ENCODE peak calls at places on chromosome 22, in eight cellular contexts. C, G, R, P, B, N, K and F are unnamed samples.
A peak's percentile ranks its signal among the peaks of the same experiment; 100 is the strongest.

GRCh38 chr22:46791201-46791731 is 28.8 kb downstream of the TBC1D22A start:
- DNase-seq in C (peak; percentile 80), K (no peak), R (peak; percentile 83), P (peak; percentile 71), N (peak; percentile 69), G (no peak), B (no peak), F (peak; percentile 73)

GRCh38 chr22:42608481-42609361 is 6.0 kb downstream of the POLDIP3 start:
- DNase-seq in R (peak; percentile 75), C (peak; percentile 85), K (no peak), G (no peak), N (no peak), P (peak; percentile 39), B (no peak), F (peak; percentile 77)

GRCh38 chr22:41360126-41360525 is 21.6 kb upstream of the TEF start:
- DNase-seq in R (no peak), C (no peak), G (no peak), B (no peak), P (no peak), K (peak; percentile 36), N (no peak), F (no peak)

GRCh38 chr22:42662114-42663021 is 13.2 kb upstream of the CYB5R3 start:
- DNase-seq in K (peak; percentile 85), R (peak; percentile 61), G (no peak), N (peak; percentile 86), P (peak; percentile 29), C (peak; percentile 66), B (peak; percentile 81), F (peak; percentile 56)

GRCh38 chr22:42270178-42270511 is 308 bp downstream of the TCF20 start:
- DNase-seq in G (no peak), R (no peak), B (peak; percentile 24), K (no peak), P (no peak), C (no peak), N (peak; percentile 41), F (peak; percentile 38)

GRCh38 chr22:23386822-23387580 is 193.1 kb downstream of the IGLL1 start:
- DNase-seq in P (no peak), B (no peak), R (no peak), C (no peak), K (no peak), G (no peak), N (no peak), F (no peak)

GRCh38 chr22:29344137-29344536 is 28.6 kb upstream of the RASL10A start:
- DNase-seq in C (peak; percentile 98), B (peak; percentile 54), P (peak; percentile 89), R (peak; percentile 82), G (peak; percentile 79), K (peak; percentile 78), N (no peak), F (peak; percentile 95)

GRCh38 chr22:48492371-48493320 is 1335.0 kb downstream of the BRD1 start:
- DNase-seq in C (peak; percentile 85), G (peak; percentile 23), B (no peak), P (peak; percentile 46), K (peak; percentile 31), R (peak; percentile 59), N (peak; percentile 59), F (peak; percentile 62)

GRCh38 chr22:36453855-36454378 is 27.5 kb downstream of the TXN2 start:
- DNase-seq in G (no peak), R (no peak), P (no peak), N (no peak), B (no peak), C (no peak), K (no peak), F (no peak)

GRCh38 chr22:36455571-36456458 is 25.6 kb downstream of the TXN2 start:
- DNase-seq in B (no peak), G (no peak), N (no peak), C (no peak), K (no peak), R (no peak), P (no peak), F (no peak)

GRCh38 chr22:36456459-36456835 is 25.0 kb downstream of the TXN2 start:
- DNase-seq in P (no peak), C (no peak), B (no peak), G (no peak), K (no peak), N (no peak), R (no peak), F (no peak)

GRCh38 chr22:36453266-36453607 is 28.2 kb downstream of the TXN2 start:
- DNase-seq in P (no peak), C (no peak), B (no peak), G (no peak), N (peak; percentile 34), R (no peak), K (no peak), F (no peak)

DNA sequence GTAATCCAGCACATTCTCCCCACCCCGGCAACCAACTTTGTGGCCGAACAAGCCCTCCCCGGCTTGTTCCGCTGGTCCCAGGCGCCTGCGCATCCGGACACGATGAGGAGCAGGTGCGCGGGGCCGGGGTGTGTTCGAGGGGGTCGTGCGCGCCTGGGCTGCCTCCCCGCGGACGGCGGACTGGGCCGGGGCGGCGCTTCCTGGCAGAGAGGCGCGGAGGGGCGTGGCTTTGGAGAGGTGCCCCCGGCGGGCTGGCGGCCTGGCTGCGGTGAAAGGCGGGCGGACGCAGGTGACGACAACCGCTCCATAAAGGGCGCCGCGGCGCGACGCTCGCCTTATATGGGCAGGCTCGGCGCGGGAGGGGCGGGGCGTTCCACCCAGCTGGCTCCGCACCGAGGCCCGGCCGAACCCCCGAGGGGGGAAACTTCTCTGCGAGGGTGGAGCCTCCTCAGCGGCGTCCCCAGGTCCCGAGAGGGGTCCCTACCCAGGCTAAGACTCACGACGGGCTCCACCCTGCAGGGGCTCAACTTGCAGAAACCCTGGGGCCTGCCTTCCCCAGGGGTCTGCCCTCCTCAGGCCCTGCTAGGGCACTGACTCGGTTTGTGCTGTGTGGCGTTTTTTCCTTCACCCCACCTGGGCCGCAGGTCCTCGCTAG is 26.4 kb downstream of the TXN2 start:
- DNase-seq in N (peak; percentile 97), C (peak; percentile 79), K (peak; percentile 93), B (peak; percentile 94), R (peak; percentile 60), P (peak; percentile 74), G (no peak), F (peak; percentile 90)
- TF ChIP-seq CTCF in N (peak; percentile 6), C (no peak), K (peak; percentile 13), B (no peak), R (no peak), P (peak; percentile 1), G (peak; percentile 28), F (no peak)

GRCh38 chr22:44297662-44298061 is 15.1 kb downstream of the SHISAL1 start:
- DNase-seq in C (no peak), N (no peak), P (no peak), K (no peak), G (no peak), R (no peak), B (no peak), F (no peak)

GRCh38 chr22:44299124-44299523 is 13.6 kb downstream of the SHISAL1 start:
- DNase-seq in R (no peak), P (no peak), C (no peak), B (no peak), N (no peak), G (no peak), K (no peak), F (no peak)

GRCh38 chr22:44304354-44304753 is 8.4 kb downstream of the SHISAL1 start:
- DNase-seq in P (no peak), G (no peak), K (no peak), C (no peak), R (peak; percentile 60), B (no peak), N (no peak), F (no peak)

GRCh38 chr22:44298331-44299087 is 14.2 kb downstream of the SHISAL1 start:
- DNase-seq in N (no peak), G (no peak), B (no peak), R (peak; percentile 6), K (no peak), P (no peak), C (no peak), F (no peak)

GRCh38 chr22:44301039-44301438 is 11.7 kb downstream of the SHISAL1 start:
- DNase-seq in N (no peak), G (no peak), P (no peak), K (no peak), B (no peak), R (no peak), C (no peak), F (no peak)
- H3K4me3 ChIP-seq in N (no peak overlapping the region), G (no peak overlapping the region), P (no peak overlapping the region), K (no peak overlapping the region), B (no peak overlapping the region), R (no peak overlapping the region), C (no peak overlapping the region), F (no peak overlapping the region)

GRCh38 chr22:39534591-39535301 is 2.2 kb upstream of the RPS19BP1 start:
- DNase-seq in N (peak; percentile 72), P (no peak), K (peak; percentile 85), R (peak; percentile 49), C (peak; percentile 69), G (no peak), B (peak; percentile 76), F (peak; percentile 65)

GRCh38 chr22:39535302-39535805 is 2.8 kb upstream of the RPS19BP1 start:
- DNase-seq in P (no peak), G (no peak), R (no peak), B (no peak), K (no peak), N (peak; percentile 15), C (no peak), F (no peak)

GRCh38 chr22:39532215-39533071 is at the start of gene RPS19BP1:
- DNase-seq in P (peak; percentile 99), G (peak; percentile 96), N (peak; percentile 100), K (peak; percentile 99), B (peak; percentile 99), C (peak; percentile 100), R (peak; percentile 97), F (peak; percentile 100)

GRCh38 chr22:39535831-39536449 is 3.4 kb upstream of the RPS19BP1 start:
- DNase-seq in G (no peak), K (no peak), C (no peak), R (no peak), B (no peak), N (no peak), P (no peak), F (no peak)

DNA sequence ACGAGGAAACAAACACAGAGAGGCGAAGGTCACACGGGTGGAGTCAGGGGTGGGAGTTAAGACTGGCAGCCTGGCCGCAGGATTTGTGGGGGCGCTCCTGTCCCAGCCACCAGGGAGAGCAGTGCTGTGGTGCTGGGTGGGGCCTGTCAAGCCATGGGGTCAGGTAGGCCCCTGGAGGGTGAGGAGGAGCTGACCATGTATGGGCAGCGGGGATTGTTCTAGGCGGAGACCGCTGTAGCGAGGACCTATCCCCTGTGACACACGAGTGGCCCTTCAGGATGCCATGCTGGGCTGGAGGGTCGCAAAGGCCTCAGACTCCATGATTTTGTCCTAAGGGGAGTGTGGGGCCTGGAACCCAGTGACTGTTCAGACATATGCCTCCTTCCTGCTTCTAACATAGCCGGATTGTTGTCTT is 1.6 kb upstream of the RPS19BP1 start:
- DNase-seq in K (no peak), N (peak; percentile 11), C (no peak), G (no peak), R (no peak), P (no peak), B (no peak), F (no peak)
- TF ChIP-seq CTCF in K (no peak), N (no peak), C (no peak), G (no peak), R (no peak), P (no peak), B (no peak), F (no peak)

DNA sequence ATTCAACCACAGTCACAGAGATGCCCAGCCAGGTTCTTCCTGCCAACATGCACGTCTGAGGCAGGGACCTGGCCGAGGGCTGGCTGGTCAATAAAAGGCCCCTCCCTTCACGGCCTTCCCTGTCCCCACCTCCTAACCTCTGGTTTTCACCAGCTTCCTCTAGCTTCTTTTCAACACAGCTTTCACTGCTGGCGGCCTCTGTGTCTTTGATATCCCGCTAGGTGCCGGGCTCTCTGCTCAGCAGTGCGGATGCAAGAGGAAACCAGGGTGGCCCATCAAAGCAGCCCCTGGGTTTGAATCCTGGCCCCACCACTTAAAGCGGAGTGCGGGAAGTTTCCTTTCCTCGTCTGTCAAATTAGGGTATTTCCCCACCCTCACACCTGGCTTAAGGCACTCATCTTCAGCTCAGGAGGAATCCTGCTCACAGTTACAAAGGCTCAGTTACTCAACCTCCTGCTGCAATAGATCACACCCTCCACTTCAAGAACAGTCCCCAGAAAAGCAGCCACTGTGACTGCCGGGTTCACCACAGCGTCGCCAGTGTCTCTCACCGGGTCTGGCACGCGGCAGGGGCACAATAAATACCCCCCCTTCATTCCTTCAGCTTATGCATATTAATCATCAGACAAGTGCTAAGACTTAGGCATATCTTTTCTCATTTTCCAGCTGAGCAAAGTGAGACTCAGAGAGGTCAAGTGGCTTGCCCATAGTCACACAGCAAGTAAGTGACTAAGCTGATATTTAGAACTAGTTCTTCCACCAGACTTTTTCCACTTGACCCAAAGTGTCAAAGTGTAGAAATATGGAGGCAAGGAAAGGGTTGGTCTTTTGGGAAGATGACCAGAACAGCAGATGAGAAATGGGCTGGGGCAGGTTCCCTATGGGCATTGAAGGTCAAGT is 45.7 kb downstream of the TXN2 start:
- DNase-seq in G (no peak), R (no peak), K (no peak), N (peak; percentile 71), P (peak; percentile 58), B (no peak), C (peak; percentile 33), F (peak; percentile 62)
- H3K4me3 ChIP-seq in G (no peak overlapping the region), R (no peak overlapping the region), K (no peak overlapping the region), N (peak overlapping the region; percentile 12), P (no peak overlapping the region), B (no peak overlapping the region), C (no peak overlapping the region), F (no peak overlapping the region)